ENCODE peak calls at places on chromosomes 5 and 9, in four cellular contexts. One of them, this sample, is unnamed.

GRCh38 chr5:101969752-101970151 is 326.3 kb downstream of the SLCO4C1 start:
- DNase-seq in IMR-90: no peak
- DNase-seq in prostate gland: no peak
- DNase-seq in spleen: no peak
- DNase-seq in this sample: no peak

GRCh38 chr5:157100140-157100679 is 8.6 kb downstream of the HAVCR2 start:
- DNase-seq in IMR-90: peak
- DNase-seq in prostate gland: no peak
- DNase-seq in spleen: no peak
- DNase-seq in this sample: no peak

GRCh38 chr5:113090336-113091106 is 113.9 kb downstream of the DCP2 start:
- DNase-seq in IMR-90: no peak
- DNase-seq in prostate gland: peak
- DNase-seq in spleen: no peak
- DNase-seq in this sample: no peak

GRCh38 chr9:5712651-5713360 is 83.9 kb downstream of the RIC1 start:
- DNase-seq in IMR-90: no peak
- DNase-seq in prostate gland: no peak
- DNase-seq in spleen: no peak
- DNase-seq in this sample: no peak

GRCh38 chr9:119689879-119690278 is 320.6 kb upstream of the BRINP1 start:
- DNase-seq in IMR-90: no peak
- DNase-seq in prostate gland: no peak
- DNase-seq in spleen: no peak
- DNase-seq in this sample: no peak

GRCh38 chr5:9339206-9339818 is 206.6 kb downstream of the SEMA5A start:
- DNase-seq in IMR-90: no peak
- DNase-seq in prostate gland: no peak
- DNase-seq in spleen: no peak
- DNase-seq in this sample: no peak

GRCh38 chr5:123511290-123511647 is 708 bp upstream of the CSNK1G3 start:
- DNase-seq in IMR-90: peak
- DNase-seq in prostate gland: no peak
- DNase-seq in spleen: no peak
- DNase-seq in this sample: no peak

GRCh38 chr9:106890621-106891020 is 27.7 kb downstream of the ZNF462 start:
- DNase-seq in IMR-90: no peak
- DNase-seq in prostate gland: no peak
- DNase-seq in spleen: no peak
- DNase-seq in this sample: no peak

GRCh38 chr9:19378647-19379046 is 1.4 kb downstream of the RPS6 start:
- DNase-seq in IMR-90: no peak
- DNase-seq in prostate gland: no peak
- DNase-seq in spleen: no peak
- DNase-seq in this sample: no peak

GRCh38 chr9:113563856-113564514 is 100.5 kb downstream of the RGS3 start:
- DNase-seq in IMR-90: no peak
- DNase-seq in prostate gland: no peak
- DNase-seq in spleen: peak
- DNase-seq in this sample: peak

GRCh38 chr5:181218795-181219124 is 4.3 kb upstream of the TRIM41 start:
- DNase-seq in IMR-90: no peak
- DNase-seq in prostate gland: no peak
- DNase-seq in spleen: no peak
- DNase-seq in this sample: no peak

GRCh38 chr5:169810542-169810941 is 169.8 kb downstream of the INSYN2B start:
- DNase-seq in IMR-90: no peak
- DNase-seq in prostate gland: no peak
- DNase-seq in spleen: no peak
- DNase-seq in this sample: no peak
- TF ChIP-seq POLR2A in IMR-90: no peak
- TF ChIP-seq POLR2A in prostate gland: no peak
- TF ChIP-seq POLR2A in spleen: no peak
- TF ChIP-seq POLR2A in this sample: no peak

DNA sequence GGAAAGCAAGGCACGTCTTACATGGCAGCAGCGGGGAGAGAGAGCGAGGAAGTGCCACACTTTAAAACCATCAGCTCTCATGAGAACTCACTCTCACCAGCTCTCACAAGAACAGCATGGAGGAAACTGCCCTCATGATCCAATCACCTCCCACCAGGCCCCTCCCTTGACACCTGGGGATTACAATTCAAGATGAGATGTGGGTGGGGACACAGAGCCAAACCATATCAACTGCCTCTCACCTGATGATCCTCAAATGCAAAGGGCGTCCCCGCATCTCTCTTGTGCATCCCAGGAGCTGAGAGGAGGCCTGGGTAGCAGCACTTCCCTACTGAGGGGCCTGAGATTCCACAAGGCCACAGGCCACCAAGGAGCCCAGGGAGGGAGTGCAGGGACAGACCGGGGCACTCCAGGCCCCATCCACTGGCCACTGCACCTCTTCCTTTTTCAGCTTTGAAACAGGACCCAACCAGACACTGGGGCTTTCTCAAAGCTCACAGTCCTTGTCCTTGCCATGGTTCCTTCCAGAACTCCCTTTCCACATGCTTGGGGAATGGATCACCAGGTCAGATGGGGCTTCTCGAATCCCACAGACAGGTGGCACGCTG is 54.5 kb upstream of the IL17B start:
- DNase-seq in IMR-90: peak
- DNase-seq in prostate gland: no peak
- DNase-seq in spleen: no peak
- DNase-seq in this sample: no peak
- TF ChIP-seq POLR2A in IMR-90: no peak
- TF ChIP-seq POLR2A in prostate gland: no peak
- TF ChIP-seq POLR2A in spleen: no peak
- TF ChIP-seq POLR2A in this sample: no peak

DNA sequence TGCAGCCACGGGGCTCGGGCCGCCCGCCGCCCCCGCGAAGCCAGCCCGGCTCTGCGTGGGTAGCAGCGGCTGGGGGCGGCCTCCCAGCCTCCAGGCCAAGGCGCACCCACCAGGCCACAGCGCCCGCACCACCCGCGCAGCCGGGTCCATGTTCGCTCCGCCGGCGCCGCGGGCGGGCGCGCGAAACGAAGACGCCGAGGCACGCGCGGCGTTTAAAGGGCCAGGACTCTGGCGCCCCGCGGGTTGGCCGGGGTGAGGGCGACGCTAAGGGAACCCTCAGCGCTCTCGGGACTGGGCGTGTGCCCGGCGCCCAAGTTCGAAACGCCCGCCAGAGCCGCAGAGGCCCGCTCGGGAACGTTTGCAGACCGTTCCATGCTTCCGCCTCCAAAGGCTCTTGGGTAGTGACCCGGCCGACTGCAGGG is at the start of gene PTGES2:
- DNase-seq in IMR-90: peak
- DNase-seq in prostate gland: peak
- DNase-seq in spleen: peak
- DNase-seq in this sample: peak
- TF ChIP-seq POLR2A in IMR-90: no peak
- TF ChIP-seq POLR2A in prostate gland: peak
- TF ChIP-seq POLR2A in spleen: no peak
- TF ChIP-seq POLR2A in this sample: peak

GRCh38 chr9:124272118-124272517 is 14.4 kb downstream of the NEK6 start:
- DNase-seq in IMR-90: no peak
- DNase-seq in prostate gland: no peak
- DNase-seq in spleen: no peak
- DNase-seq in this sample: no peak

GRCh38 chr9:124272979-124273378 is 15.2 kb downstream of the NEK6 start:
- DNase-seq in IMR-90: no peak
- DNase-seq in prostate gland: no peak
- DNase-seq in spleen: no peak
- DNase-seq in this sample: no peak

GRCh38 chr9:124273428-124274153 is 15.8 kb downstream of the NEK6 start:
- DNase-seq in IMR-90: no peak
- DNase-seq in prostate gland: no peak
- DNase-seq in spleen: no peak
- DNase-seq in this sample: no peak

GRCh38 chr9:124274228-124274627 is 16.5 kb downstream of the NEK6 start:
- DNase-seq in IMR-90: no peak
- DNase-seq in prostate gland: no peak
- DNase-seq in spleen: no peak
- DNase-seq in this sample: no peak

GRCh38 chr9:124274738-124275137 is 17.0 kb downstream of the NEK6 start:
- DNase-seq in IMR-90: no peak
- DNase-seq in prostate gland: no peak
- DNase-seq in spleen: no peak
- DNase-seq in this sample: no peak
- TF ChIP-seq POLR2A in IMR-90: no peak
- TF ChIP-seq POLR2A in prostate gland: no peak
- TF ChIP-seq POLR2A in spleen: no peak
- TF ChIP-seq POLR2A in this sample: no peak

GRCh38 chr5:134509308-134510040 is 16.0 kb upstream of the JADE2 start:
- DNase-seq in IMR-90: peak
- DNase-seq in prostate gland: no peak
- DNase-seq in spleen: peak
- DNase-seq in this sample: peak

GRCh38 chr5:134508521-134509195 is 16.8 kb upstream of the JADE2 start:
- DNase-seq in IMR-90: no peak
- DNase-seq in prostate gland: no peak
- DNase-seq in spleen: peak
- DNase-seq in this sample: no peak

GRCh38 chr5:134510970-134511795 is 14.3 kb upstream of the JADE2 start:
- DNase-seq in IMR-90: peak
- DNase-seq in prostate gland: no peak
- DNase-seq in spleen: peak
- DNase-seq in this sample: no peak

GRCh38 chr5:134512661-134512999 is 12.8 kb upstream of the JADE2 start:
- DNase-seq in IMR-90: no peak
- DNase-seq in prostate gland: no peak
- DNase-seq in spleen: no peak
- DNase-seq in this sample: no peak

DNA sequence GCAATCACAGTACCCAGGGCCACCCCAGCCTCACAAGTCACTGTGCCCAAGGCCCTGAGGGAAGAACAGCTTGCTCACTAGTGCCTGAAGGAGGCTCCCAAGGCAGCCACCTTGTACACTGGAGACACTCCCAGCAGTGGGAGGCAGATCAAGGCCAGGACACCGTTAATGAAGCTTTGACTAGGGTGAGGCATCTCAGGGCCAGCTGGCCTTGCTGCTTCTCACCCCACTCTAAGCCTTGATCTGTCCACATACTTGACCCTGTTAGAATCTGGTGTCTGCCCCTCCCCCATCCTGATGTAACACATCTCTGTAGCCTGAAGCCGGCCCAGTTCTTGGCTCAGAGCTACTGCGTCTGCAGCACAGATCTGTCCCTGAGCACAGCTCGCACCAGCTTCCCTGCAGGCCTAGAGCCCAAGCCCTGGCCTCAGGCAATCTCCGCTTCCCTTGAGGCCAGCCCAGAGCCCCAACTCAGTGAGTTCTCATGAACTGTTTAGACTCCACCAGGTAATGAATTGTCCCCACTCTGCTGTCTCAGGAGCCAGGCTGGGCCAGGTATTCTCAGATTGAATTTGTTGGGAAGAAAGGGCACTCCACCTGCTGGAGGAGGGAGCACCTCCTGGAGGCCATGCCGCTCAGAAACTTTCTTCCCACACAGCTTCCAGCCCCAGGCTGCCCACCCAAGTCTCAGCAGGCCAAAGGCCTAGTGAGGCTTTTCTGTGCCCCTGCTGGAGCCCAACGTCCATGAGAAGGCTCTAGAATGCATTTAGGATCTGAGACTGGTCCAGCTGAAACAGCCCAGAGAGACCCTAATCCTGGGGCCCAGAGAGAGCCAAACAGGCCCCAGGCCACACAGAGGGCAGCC is 13.4 kb upstream of the JADE2 start:
- DNase-seq in IMR-90: peak
- DNase-seq in prostate gland: no peak
- DNase-seq in spleen: no peak
- DNase-seq in this sample: peak
- TF ChIP-seq POLR2A in IMR-90: no peak
- TF ChIP-seq POLR2A in prostate gland: no peak
- TF ChIP-seq POLR2A in spleen: no peak
- TF ChIP-seq POLR2A in this sample: peak

DNA sequence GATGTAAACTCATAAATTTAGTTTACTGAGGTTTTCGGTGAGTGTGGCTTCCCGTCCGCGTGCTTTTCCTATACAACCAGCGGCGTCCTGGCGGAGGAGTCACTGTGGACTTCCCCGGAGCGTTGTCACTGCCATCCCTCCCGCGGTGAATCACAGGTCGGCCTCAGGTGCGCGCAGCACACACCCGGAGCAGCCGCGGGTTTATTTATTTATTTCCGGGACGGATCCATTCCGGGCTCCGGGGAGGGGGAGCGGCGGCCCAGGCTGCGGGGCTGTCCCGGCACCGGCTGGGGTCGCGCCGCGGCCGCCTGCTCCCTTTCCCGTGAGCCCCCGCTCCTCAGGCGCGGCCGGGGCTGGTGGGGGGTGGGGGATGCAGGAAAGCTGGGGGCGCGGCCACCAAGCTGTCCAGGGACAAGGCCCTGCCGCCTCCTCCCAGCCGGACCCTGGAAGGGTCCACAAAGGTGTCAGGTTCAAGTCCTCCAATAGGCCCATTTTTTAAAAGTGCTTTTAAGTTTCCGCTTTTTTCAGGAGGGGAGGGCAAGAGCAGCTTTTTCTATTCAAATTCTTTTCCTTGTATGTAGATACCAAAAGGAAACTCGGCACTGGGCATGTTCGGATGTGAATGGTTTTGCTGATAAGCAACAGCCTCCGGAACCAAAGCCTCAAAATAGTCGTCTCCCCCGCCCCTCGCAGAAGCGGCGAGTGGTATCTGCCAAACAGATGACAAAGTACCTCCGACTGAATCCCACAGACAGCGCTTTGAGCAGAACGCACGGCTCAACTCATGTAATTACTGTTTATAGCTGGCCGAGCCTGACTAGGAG is 192.5 kb downstream of the CD180 start:
- DNase-seq in IMR-90: peak
- DNase-seq in prostate gland: peak
- DNase-seq in spleen: peak
- DNase-seq in this sample: peak
- TF ChIP-seq POLR2A in IMR-90: peak
- TF ChIP-seq POLR2A in prostate gland: peak
- TF ChIP-seq POLR2A in spleen: no peak
- TF ChIP-seq POLR2A in this sample: peak

GRCh38 chr5:44245936-44246335 is 143.3 kb downstream of the FGF10 start:
- DNase-seq in IMR-90: no peak
- DNase-seq in prostate gland: no peak
- DNase-seq in spleen: no peak
- DNase-seq in this sample: no peak

GRCh38 chr5:44246986-44247385 is 142.2 kb downstream of the FGF10 start:
- DNase-seq in IMR-90: no peak
- DNase-seq in prostate gland: no peak
- DNase-seq in spleen: no peak
- DNase-seq in this sample: no peak

GRCh38 chr5:44242791-44243190 is 146.4 kb downstream of the FGF10 start:
- DNase-seq in IMR-90: no peak
- DNase-seq in prostate gland: no peak
- DNase-seq in spleen: no peak
- DNase-seq in this sample: no peak
- TF ChIP-seq POLR2A in IMR-90: no peak
- TF ChIP-seq POLR2A in prostate gland: no peak
- TF ChIP-seq POLR2A in spleen: no peak
- TF ChIP-seq POLR2A in this sample: no peak

GRCh38 chr5:43396762-43397304 is 15.4 kb downstream of the CCL28 start:
- DNase-seq in IMR-90: no peak
- DNase-seq in prostate gland: peak
- DNase-seq in spleen: peak
- DNase-seq in this sample: no peak
- TF ChIP-seq POLR2A in IMR-90: no peak
- TF ChIP-seq POLR2A in prostate gland: peak
- TF ChIP-seq POLR2A in spleen: no peak
- TF ChIP-seq POLR2A in this sample: no peak